ENCODE peak calls at places on chromosomes 2 and 18, in six cellular contexts. A is islet precursor cell; S is RWPE1; R is activated CD4-positive, alpha-beta T cell treated with anti-CD3 and anti-CD28 coated beads, Interleukin-2, amount 10 ng/mL, durations not matched to agents 24 days and 14 days; J is non-pigmented ciliary epithelial cell; K is memory B cell. V is an unnamed sample.

GRCh38 chr2:111185496-111186022 is 64.8 kb downstream of the BCL2L11 start:
- DNase-seq in S (no peak), A (peak), J (no peak), R (no peak), K (no peak), V (no peak)

GRCh38 chr18:29123706-29124530 is 947.0 kb upstream of the CDH2 start:
- DNase-seq in S (peak), K (no peak), A (no peak), R (no peak), J (no peak), V (no peak)

GRCh38 chr2:226796840-226797288 is 2.8 kb downstream of the IRS1 start:
- DNase-seq in A (no peak), S (no peak), J (no peak), K (no peak), R (peak), V (no peak)

GRCh38 chr2:200247494-200247893 is 59.0 kb upstream of the SPATS2L start:
- DNase-seq in J (peak), S (no peak), R (no peak), A (no peak), K (no peak), V (no peak)

GRCh38 chr2:47040662-47041061 is 114.4 kb downstream of the STPG4 start:
- DNase-seq in K (no peak), A (no peak), J (no peak), R (no peak), S (no peak), V (no peak)

GRCh38 chr2:64311948-64312621 is 141.9 kb upstream of the LGALSL start:
- DNase-seq in S (peak), R (no peak), A (peak), J (peak), K (no peak), V (no peak)

GRCh38 chr2:70029814-70030409 is 57.4 kb upstream of the PCBP1 start:
- DNase-seq in K (no peak), A (peak), J (no peak), R (no peak), S (no peak), V (no peak)

GRCh38 chr2:43414586-43415125 is 181.2 kb downstream of the THADA start:
- DNase-seq in S (no peak), J (no peak), R (no peak), K (no peak), A (no peak), V (no peak)

GRCh38 chr2:23926289-23926749 is 604 bp downstream of the ATAD2B start:
- DNase-seq in K (peak), A (peak), R (no peak), S (peak), J (no peak), V (no peak)

GRCh38 chr2:181876614-181877063 is 14.9 kb upstream of the ITPRID2 start:
- DNase-seq in K (no peak), J (no peak), S (peak), A (no peak), R (no peak), V (no peak)

GRCh38 chr2:197121255-197121654 is 189.3 kb downstream of the ANKRD44 start:
- DNase-seq in R (no peak), K (no peak), S (no peak), J (no peak), A (no peak), V (no peak)

GRCh38 chr2:203743441-203743932 is 37.0 kb downstream of the CD28 start:
- DNase-seq in A (no peak), K (no peak), J (no peak), S (peak), R (no peak), V (no peak)

GRCh38 chr2:233566141-233566956 is at the start of gene USP40:
- DNase-seq in K (peak), A (peak), S (peak), R (peak), J (peak), V (peak)

GRCh38 chr2:219116776-219117646 is 43.6 kb downstream of the NHEJ1 start:
- DNase-seq in S (no peak), R (no peak), K (no peak), A (no peak), J (no peak), V (no peak)

GRCh38 chr18:70659026-70659726 is 370.3 kb downstream of the SOCS6 start:
- DNase-seq in R (peak), A (no peak), J (no peak), K (no peak), S (no peak), V (no peak)

GRCh38 chr2:232632229-232632903 is 1.0 kb upstream of the EFHD1 start:
- DNase-seq in J (no peak), A (no peak), R (no peak), K (no peak), S (no peak), V (no peak)

V was measured in GM19239.